ENCODE peak calls at places on chromosomes 4 and X, in ten cellular contexts. Q is ovary; A is AG09309; G is Calu3; I is GM12878; B is mammary epithelial cell; S is GM13977; M is CD8-positive, alpha-beta T cell; E is CD4-positive, alpha-beta T cell; X is esophagus squamous epithelium. H is an unnamed sample.

GRCh38 chr4:101274888-101275752 is 72.2 kb downstream of the PPP3CA start:
- DNase-seq in Q (no peak), A (no peak), G (no peak), I (no peak), B (no peak), S (no peak), M (no peak), E (no peak), X (no peak), H (no peak)

GRCh38 chr4:145276044-145276443 is 95.7 kb upstream of the OTUD4 start:
- DNase-seq in Q (no peak), A (no peak), G (no peak), I (no peak), B (no peak), S (no peak), M (no peak), E (no peak), X (no peak), H (no peak)

GRCh38 chr4:15913631-15913970 is 24.9 kb downstream of the FGFBP1 start:
- DNase-seq in Q (no peak), A (peak; percentile 85), G (peak; percentile 35), I (no peak), B (peak; percentile 99), S (no peak), M (no peak), E (no peak), X (no peak), H (peak; percentile 95)

GRCh38 chr4:31235961-31236360 is 515.8 kb downstream of the PCDH7 start:
- DNase-seq in Q (no peak), A (no peak), G (no peak), I (no peak), B (no peak), S (no peak), M (no peak), E (no peak), X (no peak), H (no peak)

GRCh38 chr4:26362745-26363439 is 42.1 kb downstream of the RBPJ start:
- DNase-seq in Q (no peak), A (no peak), G (no peak), I (no peak), B (no peak), S (no peak), M (no peak), E (no peak), X (no peak), H (no peak)

GRCh38 chr4:108087293-108087967 is 81.3 kb downstream of the LEF1 start:
- DNase-seq in Q (no peak), A (no peak), G (no peak), I (no peak), B (no peak), S (no peak), M (no peak), E (no peak), X (no peak), H (no peak)

GRCh38 chrX:129534816-129535578 is 5.1 kb upstream of the OCRL start:
- DNase-seq in Q (no peak), A (no peak), G (no peak), I (no peak), B (peak; percentile 50), S (no peak), M (no peak), E (no peak), X (no peak), H (peak; percentile 30)

GRCh38 chr4:122827258-122827887 is 742 bp downstream of the FGF2 start:
- DNase-seq in Q (peak; percentile 73), A (no peak), G (peak; percentile 25), I (peak; percentile 8), B (peak; percentile 42), S (peak; percentile 79), M (peak; percentile 12), E (no peak), X (no peak), H (peak; percentile 47)

DNA sequence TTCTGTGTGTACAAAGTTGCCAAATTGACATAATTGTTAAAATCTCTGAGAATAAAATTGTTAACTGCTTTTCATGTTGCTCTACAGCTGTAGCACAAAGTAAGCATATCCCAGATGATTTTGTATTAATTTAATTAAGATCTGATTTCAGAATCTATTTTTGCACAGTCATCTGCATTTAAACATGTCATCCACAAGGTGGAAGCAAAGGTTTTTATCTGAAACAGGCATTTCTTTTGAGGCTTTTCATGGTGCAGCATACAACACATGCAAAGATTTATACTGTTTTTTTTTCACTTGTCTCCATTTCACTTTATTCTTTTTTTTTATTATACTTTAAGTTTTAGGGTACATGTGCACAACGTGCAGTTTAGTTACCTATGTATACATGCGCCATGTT is 51.2 kb downstream of the GC start:
- DNase-seq in Q (no peak), A (no peak), G (no peak), I (no peak), B (peak; percentile 11), S (peak; percentile 23), M (no peak), E (no peak), X (no peak), H (peak; percentile 54)
- TF ChIP-seq CTCF in Q (no peak), A (peak; percentile 46), G (peak; percentile 24), I (peak; percentile 17), B (peak; percentile 57), S (peak; percentile 51), M (no peak), E (no peak), X (no peak), H (peak; percentile 56)

GRCh38 chr4:185928761-185929455 is 116.9 kb upstream of the SORBS2 start:
- DNase-seq in Q (no peak), A (no peak), G (no peak), I (no peak), B (no peak), S (no peak), M (no peak), E (no peak), X (no peak), H (no peak)

GRCh38 chr4:185924458-185924857 is 112.5 kb upstream of the SORBS2 start:
- DNase-seq in Q (no peak), A (no peak), G (no peak), I (no peak), B (no peak), S (no peak), M (no peak), E (no peak), X (no peak), H (no peak)

GRCh38 chr4:185921583-185922555 is 109.9 kb upstream of the SORBS2 start:
- DNase-seq in Q (no peak), A (no peak), G (no peak), I (no peak), B (no peak), S (no peak), M (no peak), E (no peak), X (no peak), H (no peak)

GRCh38 chr4:185920691-185921260 is 108.8 kb upstream of the SORBS2 start:
- DNase-seq in Q (no peak), A (no peak), G (no peak), I (no peak), B (no peak), S (no peak), M (no peak), E (no peak), X (no peak), H (no peak)

GRCh38 chr4:185925910-185926360 is 113.9 kb upstream of the SORBS2 start:
- DNase-seq in Q (no peak), A (no peak), G (no peak), I (no peak), B (no peak), S (no peak), M (no peak), E (no peak), X (no peak), H (no peak)
- TF ChIP-seq CTCF in Q (no peak), A (no peak), G (no peak), I (no peak), B (no peak), S (no peak), M (no peak), E (no peak), X (no peak), H (no peak)

GRCh38 chr4:3007724-3008123 is 44.4 kb downstream of the GRK4 start:
- DNase-seq in Q (no peak), A (no peak), G (no peak), I (no peak), B (no peak), S (no peak), M (no peak), E (no peak), X (no peak), H (no peak)

GRCh38 chr4:3010577-3010976 is 47.2 kb downstream of the GRK4 start:
- DNase-seq in Q (no peak), A (no peak), G (no peak), I (no peak), B (peak; percentile 40), S (no peak), M (no peak), E (no peak), X (no peak), H (peak; percentile 66)

GRCh38 chr4:3010998-3011397 is 47.6 kb downstream of the GRK4 start:
- DNase-seq in Q (no peak), A (peak; percentile 81), G (no peak), I (no peak), B (peak; percentile 55), S (no peak), M (no peak), E (no peak), X (no peak), H (peak; percentile 75)

GRCh38 chr4:3011456-3012220 is 48.3 kb downstream of the GRK4 start:
- DNase-seq in Q (no peak), A (no peak), G (no peak), I (no peak), B (no peak), S (no peak), M (no peak), E (no peak), X (no peak), H (no peak)

DNA sequence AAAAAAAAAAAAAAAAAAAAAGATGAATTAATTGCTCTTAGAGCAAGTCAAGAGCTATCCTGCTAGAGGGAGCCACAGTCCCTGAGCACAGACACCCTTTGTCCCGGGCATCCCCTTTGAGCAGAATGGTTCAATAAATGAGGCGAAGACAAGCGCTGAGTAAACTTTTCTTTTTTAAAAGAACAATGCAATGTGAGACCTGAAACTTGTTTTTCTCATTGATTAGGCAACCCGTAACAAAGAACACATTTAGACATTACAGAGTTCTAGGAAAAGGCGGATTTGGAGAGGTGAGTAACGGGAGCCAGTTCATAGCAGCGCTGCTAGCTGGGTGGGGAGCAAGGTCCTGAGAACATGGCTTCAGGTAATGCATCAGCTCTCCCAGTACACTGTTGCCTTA is 46.1 kb downstream of the GRK4 start:
- DNase-seq in Q (no peak), A (no peak), G (peak; percentile 40), I (no peak), B (peak; percentile 65), S (peak; percentile 56), M (no peak), E (no peak), X (no peak), H (peak; percentile 78)
- TF ChIP-seq CTCF in Q (no peak), A (peak; percentile 48), G (no peak), I (peak; percentile 54), B (peak; percentile 52), S (peak; percentile 31), M (no peak), E (no peak), X (no peak), H (peak; percentile 19)

DNA sequence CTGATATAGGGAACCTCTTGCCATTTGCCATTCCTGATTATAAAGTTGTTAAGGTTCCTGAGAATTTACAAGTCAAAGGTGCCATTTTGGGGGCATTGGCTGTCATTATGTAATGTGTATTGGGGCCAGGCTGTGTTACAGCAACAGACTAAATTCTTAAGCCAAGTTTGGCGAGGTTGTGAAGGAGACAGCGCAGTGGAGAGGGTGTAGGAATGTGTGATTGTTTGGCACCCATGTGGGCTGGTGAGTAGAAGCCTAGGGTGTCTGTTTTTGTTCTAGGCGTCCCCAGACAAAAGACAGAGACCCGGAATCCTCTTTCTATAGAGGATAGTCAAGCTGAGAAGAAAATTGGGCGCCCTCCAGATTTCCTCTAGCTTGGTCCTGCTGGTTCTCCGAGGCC is 2535.3 kb downstream of the PCDH7 start:
- DNase-seq in Q (no peak), A (no peak), G (no peak), I (no peak), B (no peak), S (no peak), M (no peak), E (no peak), X (no peak), H (no peak)
- TF ChIP-seq CTCF in Q (no peak), A (no peak), G (no peak), I (no peak), B (no peak), S (no peak), M (no peak), E (no peak), X (no peak), H (no peak)